ENCODE peak calls at places on chromosomes 1 and 21, in nine cellular contexts. H, A, B, E, C, D, X, J and M are unnamed samples.

GRCh38 chr1:242425232-242425631 is 99.3 kb downstream of the PLD5 start:
- DNase-seq in H (no peak), A (peak; percentile 69), B (no peak), E (no peak), C (no peak), D (no peak), X (no peak), J (no peak), M (no peak)

GRCh38 chr1:64514197-64514765 is 44.4 kb downstream of the CACHD1 start:
- DNase-seq in H (no peak), A (no peak), B (no peak), E (no peak), C (no peak), D (peak; percentile 48), X (no peak), J (no peak), M (no peak)

GRCh38 chr1:2602311-2602835 is 15.8 kb downstream of the PRXL2B start:
- DNase-seq in H (peak; percentile 6), A (no peak), B (no peak), E (no peak), C (no peak), D (no peak), X (no peak), J (no peak), M (no peak)

GRCh38 chr1:154534263-154534844 is 24.1 kb downstream of the UBE2Q1 start:
- DNase-seq in H (no peak), A (peak; percentile 73), B (peak; percentile 24), E (no peak), C (peak; percentile 38), D (peak; percentile 35), X (no peak), J (no peak), M (no peak)

GRCh38 chr1:41482906-41483895 is 1.3 kb downstream of the EDN2 start:
- DNase-seq in H (no peak), A (no peak), B (no peak), E (no peak), C (no peak), D (no peak), X (no peak), J (peak; percentile 62), M (no peak)

GRCh38 chr1:46246548-46247432 is 773 bp upstream of the RAD54L start:
- DNase-seq in H (peak; percentile 89), A (peak; percentile 80), B (peak; percentile 8), E (no peak), C (peak; percentile 40), D (peak; percentile 61), X (no peak), J (peak; percentile 44), M (no peak)

GRCh38 chr1:192986110-192986747 is 72.9 kb downstream of the UCHL5 start:
- DNase-seq in H (no peak), A (no peak), B (no peak), E (no peak), C (no peak), D (no peak), X (no peak), J (no peak), M (no peak)

GRCh38 chr21:41752231-41752681 is 14.6 kb downstream of the RIPK4 start:
- DNase-seq in H (no peak), A (no peak), B (no peak), E (no peak), C (no peak), D (peak; percentile 81), X (no peak), J (no peak), M (no peak)

GRCh38 chr1:160542303-160542945 is 19.4 kb upstream of the SLAMF6 start:
- DNase-seq in H (no peak), A (no peak), B (no peak), E (no peak), C (no peak), D (no peak), X (no peak), J (no peak), M (no peak)

GRCh38 chr1:108320851-108321250 is 77.0 kb upstream of the NBPF4 start:
- DNase-seq in H (no peak), A (no peak), B (no peak), E (no peak), C (no peak), D (no peak), X (no peak), J (no peak), M (no peak)

GRCh38 chr1:214854126-214854875 is 228.2 kb upstream of the KCNK2 start:
- DNase-seq in H (no peak), A (no peak), B (no peak), E (no peak), C (no peak), D (no peak), X (no peak), J (no peak), M (no peak)

GRCh38 chr21:36703626-36704280 is 4.8 kb downstream of the SIM2 start:
- DNase-seq in H (no peak), A (no peak), B (no peak), E (no peak), C (peak; percentile 18), D (no peak), X (no peak), J (no peak), M (no peak)